ENCODE peak calls at places on chromosome 9, in nine cellular contexts. B, F, R, S, Y, N, I, H and A are unnamed samples.

GRCh38 chr9:126379661-126380365 is 53.2 kb downstream of the MVB12B start:
- DNase-seq in B (no peak), F (no peak), R (no peak), S (no peak), Y (no peak), N (no peak), I (no peak), H (no peak), A (no peak)

GRCh38 chr9:131418143-131419028 is 24.5 kb downstream of the PRRC2B start:
- DNase-seq in B (peak), F (peak), R (no peak), S (no peak), Y (no peak), N (no peak), I (no peak), H (no peak), A (no peak)

GRCh38 chr9:4207881-4208615 is 91.8 kb downstream of the GLIS3 start:
- DNase-seq in B (peak), F (no peak), R (no peak), S (no peak), Y (no peak), N (no peak), I (no peak), H (peak), A (no peak)

GRCh38 chr9:19369107-19369506 is 10.9 kb downstream of the RPS6 start:
- DNase-seq in B (no peak), F (no peak), R (no peak), S (no peak), Y (no peak), N (no peak), I (no peak), H (no peak), A (no peak)

GRCh38 chr9:109026306-109026705 is 13.0 kb upstream of the CTNNAL1 start:
- DNase-seq in B (no peak), F (no peak), R (no peak), S (no peak), Y (no peak), N (no peak), I (no peak), H (no peak), A (no peak)

GRCh38 chr9:76835571-76836283 is 70.2 kb downstream of the PRUNE2 start:
- DNase-seq in B (peak), F (no peak), R (no peak), S (no peak), Y (no peak), N (no peak), I (no peak), H (peak), A (no peak)

GRCh38 chr9:115328228-115328627 is 210.3 kb upstream of the TNC start:
- DNase-seq in B (peak), F (peak), R (no peak), S (no peak), Y (no peak), N (no peak), I (no peak), H (peak), A (no peak)

GRCh38 chr9:29830815-29831214 is 2257.5 kb upstream of the C9orf72 start:
- DNase-seq in B (peak), F (no peak), R (no peak), S (no peak), Y (no peak), N (no peak), I (no peak), H (peak), A (no peak)

GRCh38 chr9:133673260-133673658 is 37.1 kb downstream of the DBH start:
- DNase-seq in B (no peak), F (no peak), R (no peak), S (no peak), Y (no peak), N (no peak), I (no peak), H (no peak), A (no peak)

GRCh38 chr9:675697-676370 is 165.7 kb upstream of the DMRT1 start:
- DNase-seq in B (no peak), F (no peak), R (no peak), S (no peak), Y (no peak), N (no peak), I (no peak), H (no peak), A (no peak)

GRCh38 chr9:37035472-37036236 is 1.6 kb upstream of the PAX5 start:
- DNase-seq in B (peak), F (no peak), R (no peak), S (no peak), Y (no peak), N (no peak), I (no peak), H (no peak), A (no peak)

GRCh38 chr9:94929373-94929764 is 202.9 kb downstream of the AOPEP start:
- DNase-seq in B (no peak), F (peak), R (no peak), S (no peak), Y (no peak), N (no peak), I (peak), H (no peak), A (no peak)

GRCh38 chr9:19231126-19232035 is 888 bp downstream of the DENND4C start:
- DNase-seq in B (peak), F (no peak), R (peak), S (no peak), Y (no peak), N (no peak), I (no peak), H (no peak), A (no peak)

GRCh38 chr9:21796768-21797167 is 5.7 kb upstream of the MTAP start:
- DNase-seq in B (peak), F (no peak), R (no peak), S (no peak), Y (no peak), N (no peak), I (no peak), H (no peak), A (no peak)

GRCh38 chr9:134853893-134854292 is 26.7 kb upstream of the FCN2 start:
- DNase-seq in B (no peak), F (no peak), R (no peak), S (no peak), Y (no peak), N (no peak), I (peak), H (no peak), A (no peak)

GRCh38 chr9:134624827-134625181 is 16.8 kb upstream of the COL5A1 start:
- DNase-seq in B (peak), F (no peak), R (no peak), S (no peak), Y (no peak), N (no peak), I (no peak), H (peak), A (no peak)

GRCh38 chr9:130471411-130472183 is 26.8 kb downstream of the ASS1 start:
- DNase-seq in B (no peak), F (no peak), R (no peak), S (no peak), Y (no peak), N (no peak), I (no peak), H (no peak), A (no peak)

GRCh38 chr9:15936316-15936869 is 383.6 kb downstream of the CCDC171 start:
- DNase-seq in B (peak), F (peak), R (no peak), S (peak), Y (no peak), N (no peak), I (no peak), H (peak), A (no peak)

GRCh38 chr9:36992501-36993316 is 41.4 kb downstream of the PAX5 start:
- DNase-seq in B (no peak), F (no peak), R (no peak), S (no peak), Y (no peak), N (no peak), I (no peak), H (no peak), A (no peak)

GRCh38 chr9:129235931-129236331 is 57.9 kb upstream of the IER5L start:
- DNase-seq in B (no peak), F (no peak), R (no peak), S (no peak), Y (peak), N (peak), I (no peak), H (no peak), A (peak)

GRCh38 chr9:81822263-81822865 is 105.9 kb upstream of the SPATA31D4 start:
- DNase-seq in B (no peak), F (no peak), R (no peak), S (no peak), Y (no peak), N (no peak), I (no peak), H (no peak), A (no peak)

GRCh38 chr9:84947412-84947972 is 278.0 kb downstream of the NTRK2 start:
- DNase-seq in B (no peak), F (peak), R (no peak), S (no peak), Y (no peak), N (no peak), I (no peak), H (no peak), A (no peak)

GRCh38 chr9:132588501-132589147 is 6.2 kb downstream of the BARHL1 start:
- DNase-seq in B (no peak), F (no peak), R (no peak), S (no peak), Y (no peak), N (no peak), I (no peak), H (no peak), A (no peak)

GRCh38 chr9:134049772-134050588 is 17.8 kb downstream of the BRD3 start:
- DNase-seq in B (no peak), F (no peak), R (no peak), S (no peak), Y (no peak), N (no peak), I (no peak), H (no peak), A (no peak)

GRCh38 chr9:31950756-31951155 is 433.7 kb upstream of the ACO1 start:
- DNase-seq in B (no peak), F (no peak), R (no peak), S (no peak), Y (no peak), N (no peak), I (no peak), H (no peak), A (no peak)

GRCh38 chr9:116149844-116150243 is 3.7 kb upstream of the PAPPA start:
- DNase-seq in B (peak), F (no peak), R (peak), S (no peak), Y (no peak), N (no peak), I (no peak), H (no peak), A (no peak)

GRCh38 chr9:72477862-72478564 is 43.4 kb upstream of the TMC1 start:
- DNase-seq in B (peak), F (no peak), R (no peak), S (no peak), Y (no peak), N (no peak), I (no peak), H (no peak), A (no peak)